ENCODE peak calls at places on chromosomes 13 and 19, in six cellular contexts. J is HAP-1, Y is breast epithelium, A is IMR-90, P is cardiac muscle cell, D is HCT116. R is an unnamed sample. For H3K36me3, the result is how much of the 10 kb centered on the place peaks cover.

GRCh38 chr13:48559638-48560320 is 26.9 kb upstream of the RCBTB2 start:
- DNase-seq in J (no peak), Y (no peak), A (peak), P (peak), D (no peak), R (no peak)

GRCh38 chr13:30551194-30551593 is 66.5 kb upstream of the USPL1 start:
- DNase-seq in J (no peak), Y (no peak), A (peak), P (peak), D (peak), R (no peak)

GRCh38 chr19:7575426-7576040 is 20.1 kb upstream of the CAMSAP3 start:
- DNase-seq in J (no peak), Y (no peak), A (no peak), P (no peak), D (peak), R (no peak)

GRCh38 chr19:45446295-45446694 is 21.5 kb upstream of the FOSB start:
- DNase-seq in J (no peak), Y (no peak), A (peak), P (peak), D (no peak), R (no peak)

GRCh38 chr13:87057807-87058520 is 613.2 kb upstream of the SLITRK5 start:
- DNase-seq in J (no peak), Y (no peak), A (peak), P (peak), D (no peak), R (no peak)

GRCh38 chr19:31408460-31409124 is 59.4 kb upstream of the TSHZ3 start:
- DNase-seq in J (no peak), Y (no peak), A (peak), P (peak), D (no peak), R (no peak)

GRCh38 chr19:31306006-31306753 is 43.1 kb downstream of the TSHZ3 start:
- DNase-seq in J (no peak), Y (no peak), A (no peak), P (no peak), D (no peak), R (peak)

GRCh38 chr13:20699715-20700114 is 3.8 kb upstream of the IL17D start:
- DNase-seq in J (no peak), Y (no peak), A (no peak), P (no peak), D (no peak), R (no peak)

GRCh38 chr13:26896986-26897668 is 136.5 kb upstream of the GPR12 start:
- DNase-seq in J (no peak), Y (no peak), A (no peak), P (no peak), D (no peak), R (no peak)

GRCh38 chr13:85864963-85865530 is 65.8 kb upstream of the SLITRK6 start:
- DNase-seq in J (peak), Y (no peak), A (peak), P (peak), D (peak), R (no peak)

GRCh38 chr13:76820759-76821158 is 65.4 kb downstream of the KCTD12 start:
- DNase-seq in J (no peak), Y (no peak), A (no peak), P (peak), D (no peak), R (peak)

GRCh38 chr13:26579580-26579979 is 22.1 kb downstream of the WASF3 start:
- DNase-seq in J (no peak), Y (no peak), A (no peak), P (no peak), D (no peak), R (no peak)

GRCh38 chr13:49098771-49099512 is 121.2 kb upstream of the MLNR start:
- DNase-seq in J (no peak), Y (no peak), A (no peak), P (peak), D (peak), R (no peak)

GRCh38 chr19:2026770-2027169 is 11.3 kb upstream of the BTBD2 start:
- DNase-seq in J (no peak), Y (no peak), A (no peak), P (no peak), D (no peak), R (no peak)

GRCh38 chr19:35715981-35716734 is 1.6 kb upstream of the KMT2B start:
- DNase-seq in J (no peak), Y (peak), A (peak), P (no peak), D (no peak), R (no peak)

GRCh38 chr19:15776264-15776663 is 11.2 kb upstream of the OR10H5 start:
- DNase-seq in J (no peak), Y (no peak), A (no peak), P (no peak), D (no peak), R (no peak)

GRCh38 chr19:53432088-53432661 is 391 bp downstream of the ZNF761 start:
- DNase-seq in J (no peak), Y (no peak), A (peak), P (peak), D (no peak), R (peak)

GRCh38 chr19:10292789-10293636 is 3.3 kb downstream of the ICAM5 start:
- DNase-seq in J (no peak), Y (no peak), A (no peak), P (no peak), D (no peak), R (no peak)

GRCh38 chr19:38355728-38356725 is 18.3 kb upstream of the PSMD8 start:
- DNase-seq in J (no peak), Y (no peak), A (no peak), P (no peak), D (no peak), R (no peak)
- H3K36me3 ChIP-seq in J (under half), Y (under half), A (under half), P (under half), D (under half), R (under half)

GRCh38 chr19:40672573-40673299 is 17.7 kb downstream of the NUMBL start:
- DNase-seq in J (no peak), Y (no peak), A (no peak), P (no peak), D (no peak), R (no peak)
- H3K36me3 ChIP-seq in J (half or more), Y (under half), A (half or more), P (under half), D (half or more), R (half or more)

GRCh38 chr13:97445504-97446187 is 11.7 kb downstream of the RAP2A start:
- DNase-seq in J (no peak), Y (no peak), A (no peak), P (no peak), D (no peak), R (no peak)

GRCh38 chr13:97440598-97440997 is 6.6 kb downstream of the RAP2A start:
- DNase-seq in J (no peak), Y (no peak), A (peak), P (peak), D (no peak), R (no peak)

GRCh38 chr13:97437729-97438128 is 3.8 kb downstream of the RAP2A start:
- DNase-seq in J (no peak), Y (no peak), A (no peak), P (no peak), D (no peak), R (no peak)

GRCh38 chr13:97439196-97439595 is 5.2 kb downstream of the RAP2A start:
- DNase-seq in J (no peak), Y (no peak), A (no peak), P (peak), D (no peak), R (no peak)

GRCh38 chr13:97441414-97441813 is 7.4 kb downstream of the RAP2A start:
- DNase-seq in J (no peak), Y (no peak), A (no peak), P (no peak), D (no peak), R (no peak)
- H3K36me3 ChIP-seq in J (under half), Y (under half), A (under half), P (under half), D (under half), R (under half)

DNA sequence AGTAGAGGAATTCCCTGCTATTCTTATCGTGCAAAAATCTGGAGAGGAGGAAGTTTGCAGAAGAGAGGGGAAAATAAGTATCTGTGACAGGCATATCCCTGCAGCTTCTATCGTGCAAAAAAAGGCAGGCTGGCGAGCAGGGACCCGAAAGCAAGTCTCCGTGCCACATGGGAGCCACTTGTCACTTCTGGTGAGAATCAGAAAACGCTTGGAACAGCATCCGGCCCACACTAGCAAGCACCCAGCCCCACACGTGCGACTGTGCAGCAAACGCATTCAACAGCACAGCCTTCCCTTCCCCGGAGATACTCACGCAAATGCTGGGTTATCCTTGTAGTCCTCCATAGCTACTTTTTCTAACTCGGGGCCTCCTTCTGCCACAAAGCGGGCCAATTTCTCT is 16.9 kb downstream of the SUGP1 start:
- DNase-seq in J (no peak), Y (no peak), A (no peak), P (no peak), D (no peak), R (no peak)
- H3K36me3 ChIP-seq in J (half or more), Y (under half), A (half or more), P (under half), D (under half), R (half or more)

DNA sequence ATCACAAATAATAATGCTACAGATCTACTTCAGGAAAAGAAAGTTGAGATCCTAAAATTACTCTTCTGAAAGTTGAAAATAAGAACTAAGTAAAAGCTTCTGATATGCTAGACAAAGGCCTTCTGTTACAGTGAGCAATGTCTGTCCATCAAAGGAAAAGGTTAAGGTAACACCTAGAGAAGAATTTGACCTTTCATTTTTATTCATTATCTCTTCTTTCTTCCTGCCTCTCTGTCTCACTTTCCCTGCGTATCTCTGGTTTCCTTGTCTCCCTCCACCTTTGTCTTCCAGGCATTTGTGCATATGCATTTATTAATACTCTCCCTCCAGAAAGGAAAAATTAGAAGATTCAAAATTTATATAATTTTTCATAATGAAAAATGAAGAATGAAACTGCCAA is 49.0 kb downstream of the ZAR1L start:
- DNase-seq in J (no peak), Y (no peak), A (no peak), P (no peak), D (no peak), R (no peak)
- H3K36me3 ChIP-seq in J (under half), Y (under half), A (under half), P (under half), D (under half), R (half or more)

R was measured in ascending aorta.